ENCODE peak calls at places on chromosomes 11 and 22, in five cellular contexts. One of them, this sample, is unnamed.

GRCh38 chr22:19213001-19213400 is 34.5 kb upstream of the SLC25A1 start:
- DNase-seq in BE2C: no peak
- DNase-seq in G401: no peak
- DNase-seq in smooth muscle cell of the brain vasculature: no peak
- DNase-seq in thoracic aorta: no peak
- DNase-seq in this sample: no peak

GRCh38 chr11:61377461-61378160 is 14.8 kb upstream of the TMEM216 start:
- DNase-seq in BE2C: no peak
- DNase-seq in G401: no peak
- DNase-seq in smooth muscle cell of the brain vasculature: no peak
- DNase-seq in thoracic aorta: no peak
- DNase-seq in this sample: no peak

GRCh38 chr11:96045622-96046456 is 121.9 kb upstream of the MTMR2 start:
- DNase-seq in BE2C: peak
- DNase-seq in G401: peak
- DNase-seq in smooth muscle cell of the brain vasculature: peak
- DNase-seq in thoracic aorta: peak
- DNase-seq in this sample: peak

GRCh38 chr11:103832762-103833161 is 203.7 kb upstream of the DDI1 start:
- DNase-seq in BE2C: no peak
- DNase-seq in G401: no peak
- DNase-seq in smooth muscle cell of the brain vasculature: no peak
- DNase-seq in thoracic aorta: no peak
- DNase-seq in this sample: no peak

GRCh38 chr11:113006916-113007445 is 45.8 kb downstream of the NCAM1 start:
- DNase-seq in BE2C: no peak
- DNase-seq in G401: no peak
- DNase-seq in smooth muscle cell of the brain vasculature: no peak
- DNase-seq in thoracic aorta: no peak
- DNase-seq in this sample: no peak

GRCh38 chr11:33899383-33900037 is 7.6 kb upstream of the LMO2 start:
- DNase-seq in BE2C: peak
- DNase-seq in G401: peak
- DNase-seq in smooth muscle cell of the brain vasculature: no peak
- DNase-seq in thoracic aorta: peak
- DNase-seq in this sample: peak

GRCh38 chr11:130051077-130051476 is 18.6 kb upstream of the APLP2 start:
- DNase-seq in BE2C: no peak
- DNase-seq in G401: no peak
- DNase-seq in smooth muscle cell of the brain vasculature: no peak
- DNase-seq in thoracic aorta: no peak
- DNase-seq in this sample: no peak

GRCh38 chr11:32433249-32434115 is 1.9 kb downstream of the WT1 start:
- DNase-seq in BE2C: no peak
- DNase-seq in G401: no peak
- DNase-seq in smooth muscle cell of the brain vasculature: no peak
- DNase-seq in thoracic aorta: no peak
- DNase-seq in this sample: no peak

GRCh38 chr11:8167796-8168195 is 1.0 kb downstream of the RIC3 start:
- DNase-seq in BE2C: no peak
- DNase-seq in G401: peak
- DNase-seq in smooth muscle cell of the brain vasculature: no peak
- DNase-seq in thoracic aorta: no peak
- DNase-seq in this sample: no peak

GRCh38 chr11:105371311-105371710 is 231.7 kb upstream of the CARD18 start:
- DNase-seq in BE2C: no peak
- DNase-seq in G401: no peak
- DNase-seq in smooth muscle cell of the brain vasculature: no peak
- DNase-seq in thoracic aorta: no peak
- DNase-seq in this sample: no peak

GRCh38 chr11:10438451-10438850 is 16.6 kb upstream of the AMPD3 start:
- DNase-seq in BE2C: no peak
- DNase-seq in G401: no peak
- DNase-seq in smooth muscle cell of the brain vasculature: no peak
- DNase-seq in thoracic aorta: no peak
- DNase-seq in this sample: no peak

GRCh38 chr22:31139866-31140716 is at the start of gene PLA2G3:
- DNase-seq in BE2C: no peak
- DNase-seq in G401: peak
- DNase-seq in smooth muscle cell of the brain vasculature: no peak
- DNase-seq in thoracic aorta: no peak
- DNase-seq in this sample: no peak

GRCh38 chr22:20776624-20777405 is 2.9 kb downstream of the SERPIND1 start:
- DNase-seq in BE2C: no peak
- DNase-seq in G401: no peak
- DNase-seq in smooth muscle cell of the brain vasculature: no peak
- DNase-seq in thoracic aorta: no peak
- DNase-seq in this sample: no peak

This sample was measured in omental fat pad.